ENCODE peak calls at places on chromosomes 16 and 17, in five cellular contexts. U is effector memory CD4-positive, alpha-beta T cell; H is fibroblast of lung; L is GM23338; Q is A549. X is an unnamed sample.

GRCh38 chr17:45948881-45949624 is 50.0 kb upstream of the STH start:
- DNase-seq in U (peak; percentile 20), L (peak; percentile 87), Q (peak; percentile 81), H (peak; percentile 61), X (peak; percentile 27)

GRCh38 chr16:69364088-69364487 is 12.5 kb upstream of the TMED6 start:
- DNase-seq in H (no peak), Q (no peak), L (no peak), U (no peak), X (no peak)

GRCh38 chr16:66899945-66900688 is 18.6 kb downstream of the CDH16 start:
- DNase-seq in Q (peak; percentile 59), U (no peak), H (peak; percentile 63), L (peak; percentile 64), X (no peak)

GRCh38 chr17:72338847-72339790 is 218.3 kb downstream of the SOX9 start:
- DNase-seq in U (no peak), H (peak; percentile 99), Q (peak; percentile 70), L (no peak), X (no peak)

GRCh38 chr17:76867578-76868175 is 527 bp upstream of the MGAT5B start:
- DNase-seq in H (peak; percentile 64), L (peak; percentile 76), U (no peak), Q (peak; percentile 54), X (no peak)

GRCh38 chr17:59423137-59423703 is 91.8 kb downstream of the YPEL2 start:
- DNase-seq in L (no peak), H (peak; percentile 69), U (no peak), Q (peak; percentile 68), X (no peak)

GRCh38 chr16:51382215-51382614 is 231.1 kb upstream of the SALL1 start:
- DNase-seq in H (no peak), U (no peak), Q (no peak), L (no peak), X (no peak)

GRCh38 chr16:54507091-54507490 is 220.5 kb upstream of the IRX3 start:
- DNase-seq in L (no peak), Q (no peak), H (peak; percentile 3), U (no peak), X (no peak)

GRCh38 chr16:52553322-52553721 is 6.4 kb upstream of the TOX3 start:
- DNase-seq in L (peak; percentile 41), U (no peak), Q (no peak), H (no peak), X (no peak)

GRCh38 chr17:62919388-62919787 is 46.6 kb upstream of the TANC2 start:
- DNase-seq in U (no peak), L (no peak), Q (peak; percentile 23), H (peak; percentile 94), X (no peak)

GRCh38 chr17:379531-380200 is 27.1 kb upstream of the RPH3AL start:
- DNase-seq in Q (no peak), U (no peak), H (no peak), L (no peak), X (no peak)

GRCh38 chr17:49749730-49750129 is 14.2 kb downstream of the FAM117A start:
- DNase-seq in L (no peak), U (no peak), H (no peak), Q (no peak), X (no peak)

DNA sequence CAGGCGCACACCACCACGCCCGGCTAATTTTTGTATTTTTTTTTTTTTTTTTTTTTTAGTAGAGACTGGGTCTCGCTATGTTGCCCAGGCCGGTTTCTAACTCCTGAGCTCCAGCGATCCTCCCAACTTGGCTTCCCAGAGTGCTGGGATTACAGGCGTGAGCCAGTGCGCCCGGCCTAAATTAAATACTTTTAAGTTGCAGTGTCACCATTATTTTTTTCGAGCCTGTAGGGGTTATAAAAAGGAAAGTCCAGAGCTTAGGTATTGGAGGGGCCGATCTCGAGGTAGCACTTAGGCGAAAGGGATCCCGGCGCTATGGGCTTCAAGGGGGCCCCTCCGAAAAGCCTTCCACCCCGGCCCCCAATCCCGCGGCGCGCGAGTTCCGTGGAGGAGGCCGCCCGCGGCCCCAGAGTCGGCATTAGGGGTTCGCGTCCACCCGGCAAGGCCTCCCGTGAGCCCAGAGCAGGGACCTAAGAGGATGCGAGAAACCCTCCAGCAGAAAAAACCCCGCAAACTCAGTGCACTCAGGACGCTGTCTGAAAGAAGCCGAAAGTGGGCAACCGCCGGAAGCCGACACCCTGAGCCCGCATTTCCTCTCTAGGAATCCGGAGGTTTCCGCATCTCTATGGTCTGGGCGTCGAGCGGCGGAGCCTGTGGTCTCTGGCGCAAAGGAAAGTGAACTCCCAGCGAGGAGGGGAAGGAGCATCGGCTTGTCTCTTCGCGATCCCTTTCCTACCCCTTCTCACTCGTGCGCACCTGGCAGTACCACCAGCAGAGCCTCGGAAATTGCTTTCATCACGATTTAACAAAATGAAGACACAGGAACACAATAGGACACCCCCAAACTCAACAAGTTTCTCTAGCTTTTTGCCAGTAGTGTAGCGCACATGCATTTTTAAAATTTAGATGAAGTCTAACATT is 14.1 kb upstream of the RGS9 start:
- DNase-seq in H (peak; percentile 87), U (peak; percentile 72), L (peak; percentile 97), Q (peak; percentile 94), X (peak; percentile 79)
- H3K4me3 ChIP-seq in H (peak overlapping the region; percentile 51), U (peak overlapping the region; percentile 69), L (peak overlapping the region; percentile 63), Q (peak overlapping the region; percentile 53), X (peak overlapping the region; percentile 86)

GRCh38 chr16:2047330-2048115 is at the start of the genes NTHL1 and TSC2:
- DNase-seq in L (peak; percentile 98), Q (peak; percentile 98), H (peak; percentile 94), U (peak; percentile 90), X (peak; percentile 95)
- H3K27ac ChIP-seq in L (no peak within 1 kb of the TSS), Q (peak within 1 kb of the TSS; percentile 79), H (peak within 1 kb of the TSS; percentile 19), U (peak within 1 kb of the TSS; percentile 63), X (no peak within 1 kb of the TSS)

GRCh38 chr16:8686031-8686621 is 11.7 kb downstream of the ABAT start:
- DNase-seq in L (no peak), H (no peak), U (no peak), Q (no peak), X (no peak)
- H3K4me1 ChIP-seq in L (peaks cover 12% of the 10 kb centered on the region), H (no peaks in the 10 kb centered on the region), U (no peaks in the 10 kb centered on the region), Q (no peaks in the 10 kb centered on the region), X (no peaks in the 10 kb centered on the region)

DNA sequence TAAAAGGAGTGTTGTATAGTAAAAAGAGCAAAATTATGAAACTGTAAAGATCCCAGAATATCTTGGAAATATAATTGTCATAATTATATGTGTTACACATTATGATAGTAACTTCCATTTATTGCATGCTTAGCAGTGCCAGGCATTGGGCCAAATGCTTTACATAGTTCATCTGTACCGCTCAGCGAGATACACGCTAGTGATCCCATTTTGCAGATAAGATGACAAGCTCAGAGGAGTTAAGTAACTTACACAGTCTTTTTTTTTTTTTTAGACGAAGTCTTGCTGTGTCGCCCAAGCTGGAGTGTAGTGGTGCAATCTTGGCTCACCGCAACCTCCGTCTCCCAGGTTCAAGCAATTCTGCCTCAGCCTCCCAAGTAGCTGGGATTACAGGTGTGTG is 6.8 kb upstream of the EZH1 start:
- DNase-seq in Q (no peak), H (no peak), L (no peak), U (no peak), X (no peak)
- H3K4me3 ChIP-seq in Q (no peak overlapping the region), H (no peak overlapping the region), L (no peak overlapping the region), U (no peak overlapping the region), X (no peak overlapping the region)

DNA sequence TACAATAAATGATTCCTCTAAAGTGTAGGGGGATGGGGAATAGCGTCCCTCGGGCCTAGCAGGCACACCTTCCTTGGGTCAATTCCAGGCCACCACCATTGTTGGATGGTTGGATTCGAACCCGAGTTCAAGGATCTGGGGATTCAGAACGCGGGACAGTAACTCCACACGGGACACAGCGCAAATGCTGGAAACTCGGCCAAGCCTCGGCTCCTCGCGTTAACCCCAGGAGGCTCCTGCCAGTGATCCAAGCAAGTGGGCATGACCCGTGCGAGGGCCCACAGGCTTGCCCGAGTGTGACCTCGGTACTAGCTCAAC is 589 bp downstream of the B9D1 start:
- DNase-seq in L (no peak), Q (peak; percentile 40), U (no peak), H (no peak), X (no peak)
- H3K27ac ChIP-seq in L (no peak overlapping the region), Q (peak overlapping the region; percentile 96), U (peak overlapping the region; percentile 74), H (peak overlapping the region; percentile 95), X (no peak overlapping the region)

X was measured in iPS DF 6.9.